ENCODE peak calls at places on chromosomes 6 and 20, in four cellular contexts. P is GM12878, X is K562, S is HepG2. Z is an unnamed sample.

GRCh38 chr20:36544134-36545018 is 3.1 kb downstream of the MYL9 start:
- DNase-seq in P (no peak), X (no peak), S (no peak), Z (no peak)

GRCh38 chr6:8881663-8882062 is 446.3 kb upstream of the SLC35B3 start:
- DNase-seq in S (no peak), X (no peak), P (no peak), Z (no peak)

GRCh38 chr6:123380257-123380656 is 256.5 kb downstream of the TRDN start:
- DNase-seq in X (peak; percentile 9), S (peak; percentile 22), P (no peak), Z (peak; percentile 59)

GRCh38 chr6:97885844-97886243 is 602.8 kb upstream of the MMS22L start:
- DNase-seq in P (no peak), S (no peak), X (no peak), Z (peak; percentile 9)

GRCh38 chr6:44446626-44447297 is 59.3 kb downstream of the CDC5L start:
- DNase-seq in P (no peak), X (no peak), S (peak; percentile 60), Z (no peak)

GRCh38 chr6:88143768-88144167 is 22.4 kb downstream of the CNR1 start:
- DNase-seq in P (no peak), X (no peak), S (peak; percentile 15), Z (no peak)

GRCh38 chr6:15308445-15309213 is 62.8 kb downstream of the JARID2 start:
- DNase-seq in S (no peak), P (no peak), X (no peak), Z (no peak)

GRCh38 chr6:141103246-141103645 is 1029.5 kb upstream of the GJE1 start:
- DNase-seq in X (no peak), S (no peak), P (no peak), Z (no peak)

GRCh38 chr20:25079171-25079570 is 2.8 kb downstream of the VSX1 start:
- DNase-seq in X (no peak), S (no peak), P (no peak), Z (no peak)

GRCh38 chr20:10447028-10447427 is 11.9 kb downstream of the SLX4IP start:
- DNase-seq in S (peak; percentile 32), X (peak; percentile 25), P (peak; percentile 92), Z (peak; percentile 38)

GRCh38 chr20:61875221-61875885 is 190.3 kb downstream of the TAF4 start:
- DNase-seq in P (no peak), S (no peak), X (no peak), Z (no peak)

GRCh38 chr20:57258055-57258454 is 8.4 kb downstream of the BMP7 start:
- DNase-seq in S (no peak), P (no peak), X (no peak), Z (no peak)

GRCh38 chr20:49916146-49917002 is 1.0 kb upstream of the SPATA2 start:
- DNase-seq in S (peak; percentile 100), P (no peak), X (peak; percentile 76), Z (no peak)

GRCh38 chr6:169073311-169073710 is 180.3 kb downstream of the THBS2 start:
- DNase-seq in S (no peak), P (no peak), X (no peak), Z (no peak)

GRCh38 chr6:70375882-70376281 is 37.4 kb upstream of the FAM135A start:
- DNase-seq in X (peak; percentile 28), P (no peak), S (peak; percentile 12), Z (no peak)

GRCh38 chr20:43284481-43284880 is 94.8 kb upstream of the PTPRT start:
- DNase-seq in P (no peak), S (no peak), X (no peak), Z (no peak)

GRCh38 chr6:112231609-112232060 is 22.7 kb downstream of the LAMA4 start:
- DNase-seq in X (no peak), S (no peak), P (no peak), Z (peak; percentile 49)

GRCh38 chr20:48595495-48596475 is 232.0 kb downstream of the PREX1 start:
- DNase-seq in P (no peak), X (no peak), S (no peak), Z (no peak)

GRCh38 chr6:36130672-36131516 is 581 bp downstream of the MAPK13 start:
- DNase-seq in P (no peak), S (peak; percentile 73), X (no peak), Z (no peak)

GRCh38 chr20:6679086-6679485 is 88.4 kb upstream of the BMP2 start:
- DNase-seq in P (no peak), S (no peak), X (no peak), Z (no peak)

GRCh38 chr6:89008299-89008698 is 44.9 kb upstream of the RNGTT start:
- DNase-seq in P (no peak), S (no peak), X (no peak), Z (no peak)

GRCh38 chr6:127891731-127892326 is 9.0 kb downstream of the THEMIS start:
- DNase-seq in X (no peak), P (no peak), S (no peak), Z (no peak)

GRCh38 chr6:97586344-97586743 is 303.3 kb upstream of the MMS22L start:
- DNase-seq in S (peak; percentile 0), X (no peak), P (no peak), Z (peak; percentile 17)

GRCh38 chr6:67450641-67451040 is 1184.4 kb upstream of the ADGRB3 start:
- DNase-seq in X (no peak), S (no peak), P (peak; percentile 20), Z (no peak)

GRCh38 chr6:140073456-140073855 is 699.0 kb upstream of the CITED2 start:
- DNase-seq in P (no peak), X (no peak), S (no peak), Z (no peak)

GRCh38 chr6:143842902-143843688 is at the start of gene LTV1:
- DNase-seq in X (peak; percentile 99), P (peak; percentile 81), S (peak; percentile 98), Z (peak; percentile 99)

GRCh38 chr20:7496394-7497111 is 443.7 kb downstream of the HAO1 start:
- DNase-seq in X (no peak), P (no peak), S (no peak), Z (no peak)

GRCh38 chr20:9079038-9079731 is 10.3 kb downstream of the PLCB4 start:
- DNase-seq in P (no peak), S (no peak), X (no peak), Z (no peak)

GRCh38 chr6:170167657-170168159 is 123.2 kb downstream of the DLL1 start:
- DNase-seq in X (no peak), S (no peak), P (no peak), Z (no peak)

GRCh38 chr6:157860505-157860991 is 37.5 kb downstream of the SNX9 start:
- DNase-seq in S (no peak), X (no peak), P (no peak), Z (no peak)

GRCh38 chr6:36659271-36659670 is 19.2 kb upstream of the CDKN1A start:
- DNase-seq in X (no peak), P (no peak), S (no peak), Z (no peak)

GRCh38 chr20:52783769-52784168 is 188.4 kb upstream of the TSHZ2 start:
- DNase-seq in X (peak; percentile 12), S (peak; percentile 30), P (no peak), Z (peak; percentile 22)
- TF ChIP-seq TARDBP in X (no peak), S (no peak), P (no peak), Z (no peak)

GRCh38 chr20:54475334-54476287 is at the start of gene DOK5:
- DNase-seq in X (no peak), S (no peak), P (no peak), Z (peak; percentile 12)
- TF ChIP-seq TARDBP in X (no peak), S (no peak), P (no peak), Z (no peak)

DNA sequence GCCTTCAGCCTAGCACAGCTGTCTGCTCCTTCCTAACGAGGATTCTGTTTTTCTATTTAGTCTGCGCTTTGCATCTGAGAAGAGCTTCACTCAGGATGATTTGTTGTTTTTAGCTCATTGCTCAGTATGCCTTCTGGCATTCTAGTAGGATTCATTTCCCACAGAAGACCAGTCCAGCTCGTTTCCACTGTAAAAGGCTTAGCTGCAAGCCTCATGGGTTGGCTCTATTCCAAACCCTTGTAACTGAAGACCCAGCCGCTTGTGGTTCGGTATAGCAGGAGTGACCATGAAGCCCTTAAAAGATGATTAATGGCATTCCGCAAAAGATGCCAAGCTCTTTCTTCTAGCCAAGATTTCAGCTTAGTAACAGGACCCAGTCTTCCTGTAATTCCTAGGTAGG is 7.2 kb downstream of the ADGRF1 start:
- DNase-seq in S (no peak), X (no peak), P (no peak), Z (peak; percentile 75)
- TF ChIP-seq TARDBP in S (no peak), X (no peak), P (no peak), Z (no peak)

GRCh38 chr6:32337166-32337805 is 34.4 kb downstream of the TSBP1 start:
- DNase-seq in S (no peak), P (no peak), X (no peak), Z (no peak)

GRCh38 chr6:32340242-32340641 is 31.5 kb downstream of the TSBP1 start:
- DNase-seq in X (no peak), P (no peak), S (no peak), Z (no peak)
- TF ChIP-seq TARDBP in X (no peak), P (no peak), S (no peak), Z (no peak)

GRCh38 chr6:108715832-108716231 is 132.4 kb upstream of the ARMC2 start:
- DNase-seq in X (no peak), P (no peak), S (no peak), Z (no peak)
- TF ChIP-seq TARDBP in X (no peak), P (no peak), S (no peak), Z (no peak)

DNA sequence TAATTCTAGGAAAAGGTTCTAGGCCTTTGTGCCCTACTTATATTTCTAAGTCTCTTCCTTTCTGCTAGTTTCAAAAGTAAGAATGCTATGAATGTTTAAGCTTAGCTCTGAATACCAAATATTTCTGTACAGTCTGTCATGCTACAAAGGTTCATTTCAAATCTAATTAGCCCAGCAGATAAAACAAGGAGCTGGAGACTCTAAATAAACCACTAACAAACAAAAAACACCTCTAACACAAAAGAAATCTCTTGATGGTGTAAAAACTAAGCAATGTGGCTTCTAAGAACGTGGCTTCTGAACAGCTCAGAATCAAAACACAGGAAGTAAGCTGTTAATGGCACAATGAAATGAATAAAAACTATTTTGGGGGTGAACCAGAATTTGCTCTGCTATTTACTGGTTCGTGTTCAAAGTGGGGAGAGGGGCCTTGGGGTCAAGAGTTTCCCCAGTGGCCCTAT is 198.3 kb downstream of the BCAS1 start:
- DNase-seq in X (no peak), S (no peak), P (no peak), Z (no peak)
- TF ChIP-seq TARDBP in X (no peak), S (no peak), P (no peak), Z (no peak)

GRCh38 chr6:57261896-57262295 is 39.8 kb upstream of the RAB23 start:
- DNase-seq in S (no peak), P (no peak), X (no peak), Z (no peak)
- TF ChIP-seq TARDBP in S (no peak), P (no peak), X (no peak), Z (no peak)